ENCODE peak calls at places on chromosomes 4 and X, in seven cellular contexts. S is H1, B is A549, O is GM12878, A is NB4, M is K562, F is HCT116. Q is an unnamed sample.

GRCh38 chrX:118156953-118157608 is 40.5 kb upstream of the KLHL13 start:
- DNase-seq in S (no peak), B (no peak), O (no peak), A (peak; percentile 0), M (no peak), F (no peak), Q (no peak)

GRCh38 chr4:3662516-3662915 is 103.7 kb upstream of the ADRA2C start:
- DNase-seq in S (no peak), B (no peak), O (no peak), A (no peak), M (no peak), F (no peak), Q (no peak)

GRCh38 chr4:176920694-176921093 is 128.0 kb upstream of the VEGFC start:
- DNase-seq in S (no peak), B (no peak), O (no peak), A (no peak), M (no peak), F (no peak), Q (no peak)

GRCh38 chrX:68998716-68999115 is 166.5 kb downstream of the PJA1 start:
- DNase-seq in S (peak; percentile 30), B (no peak), O (no peak), A (no peak), M (no peak), F (no peak), Q (no peak)

GRCh38 chrX:139094671-139095592 is 383.4 kb upstream of the FGF13 start:
- DNase-seq in S (no peak), B (no peak), O (no peak), A (no peak), M (no peak), F (no peak), Q (no peak)

GRCh38 chrX:42246814-42247213 is 323.5 kb upstream of the CASK start:
- DNase-seq in S (no peak), B (no peak), O (no peak), A (no peak), M (no peak), F (no peak), Q (peak; percentile 11)

GRCh38 chr4:130336585-130337217 is 1240.7 kb downstream of the C4orf33 start:
- DNase-seq in S (no peak), B (peak; percentile 16), O (no peak), A (peak; percentile 27), M (no peak), F (peak; percentile 26), Q (peak; percentile 2)

GRCh38 chr4:52317981-52318380 is 266.9 kb downstream of the SPATA18 start:
- DNase-seq in S (no peak), B (no peak), O (no peak), A (no peak), M (no peak), F (no peak), Q (no peak)

GRCh38 chr4:150694438-150694837 is 112.5 kb downstream of the MAB21L2 start:
- DNase-seq in S (no peak), B (no peak), O (no peak), A (no peak), M (no peak), F (no peak), Q (no peak)

GRCh38 chrX:153673398-153674218 is at the start of gene PNCK:
- DNase-seq in S (no peak), B (no peak), O (no peak), A (no peak), M (no peak), F (no peak), Q (no peak)

GRCh38 chr4:69999420-69999819 is 3.7 kb downstream of the STATH start:
- DNase-seq in S (no peak), B (no peak), O (no peak), A (no peak), M (no peak), F (no peak), Q (no peak)

GRCh38 chr4:40626183-40626990 is 3.3 kb downstream of the RBM47 start:
- DNase-seq in S (no peak), B (no peak), O (no peak), A (no peak), M (no peak), F (no peak), Q (no peak)

GRCh38 chr4:55791666-55792065 is 27.9 kb upstream of the EXOC1L start:
- DNase-seq in S (no peak), B (no peak), O (no peak), A (no peak), M (no peak), F (no peak), Q (no peak)

GRCh38 chr4:27123050-27123768 is 262.6 kb downstream of the STIM2 start:
- DNase-seq in S (peak; percentile 56), B (no peak), O (no peak), A (no peak), M (no peak), F (peak; percentile 12), Q (no peak)

GRCh38 chrX:150759568-150760416 is 66.6 kb downstream of the MTMR1 start:
- DNase-seq in S (no peak), B (no peak), O (no peak), A (no peak), M (no peak), F (no peak), Q (no peak)

GRCh38 chrX:10897768-10898167 is 213.4 kb upstream of the HCCS start:
- DNase-seq in S (peak; percentile 51), B (no peak), O (no peak), A (no peak), M (no peak), F (no peak), Q (no peak)

GRCh38 chr4:152437561-152437960 is 98.3 kb downstream of the FBXW7 start:
- DNase-seq in S (no peak), B (no peak), O (no peak), A (no peak), M (no peak), F (no peak), Q (no peak)

GRCh38 chrX:133535066-133535465 is 119.8 kb upstream of the GPC4 start:
- DNase-seq in S (no peak), B (no peak), O (no peak), A (no peak), M (no peak), F (no peak), Q (no peak)

GRCh38 chr4:73620115-73620792 is at the start of gene RASSF6:
- DNase-seq in S (peak; percentile 75), B (peak; percentile 65), O (no peak), A (peak; percentile 19), M (peak; percentile 9), F (peak; percentile 55), Q (no peak)

GRCh38 chr4:186067757-186068385 is 1.1 kb upstream of the TLR3 start:
- DNase-seq in S (peak; percentile 45), B (peak; percentile 70), O (peak; percentile 25), A (peak; percentile 61), M (no peak), F (peak; percentile 64), Q (peak; percentile 67)

GRCh38 chr4:41427306-41427882 is 110.6 kb upstream of the LIMCH1 start:
- DNase-seq in S (no peak), B (peak; percentile 17), O (no peak), A (no peak), M (no peak), F (no peak), Q (no peak)

DNA sequence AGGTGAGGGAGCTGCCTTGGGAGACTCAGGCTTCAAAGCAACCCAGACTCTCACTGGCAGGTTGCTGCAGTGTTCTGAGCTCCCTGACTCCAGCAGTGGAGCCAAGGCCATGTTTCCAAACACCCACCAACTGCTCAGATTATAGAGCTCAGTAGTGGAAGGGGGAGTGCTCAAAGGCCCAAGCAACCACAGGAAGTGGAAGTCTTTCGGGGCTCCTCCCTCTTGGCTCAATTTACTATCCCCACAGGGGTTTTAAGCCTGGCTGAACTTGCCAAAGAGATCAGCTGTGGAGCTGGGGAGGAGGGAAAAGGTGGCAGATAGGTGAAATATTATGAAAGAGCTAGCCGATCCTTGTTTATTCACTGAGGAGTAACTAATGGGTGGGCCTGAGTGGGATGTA is 82.5 kb downstream of the HPRT1 start:
- DNase-seq in S (no peak), B (peak; percentile 53), O (no peak), A (peak; percentile 89), M (no peak), F (no peak), Q (no peak)
- TF ChIP-seq MAX in S (no peak), B (no peak), O (no peak), A (no peak), M (no peak), F (no peak), Q (no peak)

DNA sequence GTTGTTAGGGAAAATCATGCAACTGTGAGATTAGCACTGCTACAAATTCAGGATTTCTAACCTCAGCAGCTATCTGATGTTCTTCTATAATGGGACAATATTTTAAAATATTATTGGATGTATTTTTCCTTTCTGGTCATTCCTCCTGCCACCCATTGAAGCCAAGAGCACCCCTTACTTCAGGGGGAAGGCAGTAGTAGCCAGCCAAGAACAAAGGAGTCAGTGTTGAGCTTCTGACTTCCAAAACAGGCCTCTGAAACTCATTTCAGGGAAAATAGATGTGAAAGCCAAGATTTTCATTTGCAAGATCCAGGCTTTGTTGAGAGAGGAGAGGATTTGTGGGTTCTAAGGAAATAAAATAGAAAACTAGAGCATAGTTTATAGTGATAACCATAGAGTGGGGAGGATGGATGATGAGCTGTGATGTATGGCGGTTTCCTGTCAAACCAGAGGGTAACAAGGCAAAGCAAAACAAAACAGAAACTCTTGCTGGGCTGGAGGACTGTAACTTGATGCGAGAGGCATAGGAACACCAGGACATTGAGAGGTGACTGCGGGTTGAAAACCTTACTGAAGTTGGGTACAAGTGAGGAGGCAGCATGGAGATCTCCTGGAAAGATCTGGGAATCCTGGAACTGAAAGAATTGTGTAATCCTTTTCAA is 173.7 kb upstream of the LEF1 start:
- DNase-seq in S (no peak), B (no peak), O (no peak), A (no peak), M (no peak), F (no peak), Q (no peak)
- TF ChIP-seq MAX in S (no peak), B (no peak), O (no peak), A (no peak), M (no peak), F (no peak), Q (no peak)

DNA sequence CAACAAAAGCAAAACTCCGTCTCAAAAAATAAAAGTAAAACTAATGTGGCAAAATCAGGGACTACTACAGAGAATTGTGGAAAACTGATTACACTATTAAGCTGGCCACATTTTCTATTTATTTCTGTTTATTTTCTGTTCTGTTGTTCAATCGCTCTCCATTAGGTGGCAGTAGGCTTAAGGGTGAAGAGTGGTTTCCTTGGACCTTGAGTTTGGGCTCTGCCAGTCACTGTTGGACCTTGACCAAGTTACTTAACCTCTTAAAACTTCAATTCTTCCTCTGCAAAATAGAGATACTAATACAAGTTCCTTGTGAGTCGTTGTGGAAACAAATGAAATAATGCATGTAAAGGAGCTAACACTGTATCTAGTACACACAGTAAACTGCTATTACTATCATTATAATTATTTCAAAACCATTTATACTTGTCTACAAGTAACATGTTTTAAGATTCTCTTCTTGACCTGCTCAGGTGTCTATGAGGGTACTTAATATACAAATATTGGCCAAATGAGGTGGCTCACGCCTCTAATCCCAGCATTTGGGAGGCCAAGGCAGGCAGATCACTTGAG is 15.2 kb downstream of the HSD17B11 start:
- DNase-seq in S (no peak), B (peak; percentile 72), O (no peak), A (peak; percentile 65), M (peak; percentile 28), F (peak; percentile 22), Q (peak; percentile 61)
- TF ChIP-seq MAX in S (no peak), B (no peak), O (no peak), A (no peak), M (no peak), F (no peak), Q (no peak)

DNA sequence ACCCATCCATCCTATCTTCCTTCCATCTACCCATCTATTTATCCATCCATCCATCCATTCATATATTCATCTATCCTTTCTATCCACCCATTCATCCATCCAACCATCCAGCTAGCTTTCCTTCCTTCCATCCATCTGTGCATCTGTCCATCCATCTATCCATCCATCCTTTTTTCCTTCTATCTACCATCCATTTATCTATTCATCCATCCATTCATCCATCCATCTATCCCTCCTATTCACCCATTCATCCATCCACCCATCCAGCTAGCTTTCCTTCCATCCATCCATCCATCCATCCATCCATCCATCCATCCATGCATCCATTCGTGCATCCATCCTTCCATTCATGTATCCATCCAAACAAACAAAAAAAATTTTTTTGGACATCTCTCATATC is 118.8 kb downstream of the PSAPL1 start:
- DNase-seq in S (no peak), B (no peak), O (no peak), A (no peak), M (no peak), F (no peak), Q (no peak)
- TF ChIP-seq MAX in S (no peak), B (no peak), O (no peak), A (no peak), M (no peak), F (no peak), Q (no peak)

Q was measured in HepG2.